ENCODE peak calls at places on chromosome 3, in five cellular contexts. U is coronary artery; J is stimulated activated CD4-positive, alpha-beta T cell treated with anti-CD3 and anti-CD28 coated beads, Interleukin-15, amount 100 ng/mL, for 1 hour; Y is glutamatergic neuron; F is SW 1271. E is an unnamed sample.

GRCh38 chr3:18423401-18424212 is 1.5 kb downstream of the SATB1 start:
- DNase-seq in Y (peak; percentile 63), U (no peak), J (no peak), F (peak; percentile 62), E (peak; percentile 25)

GRCh38 chr3:191958980-191959671 is 498.2 kb downstream of the PYDC2 start:
- DNase-seq in F (no peak), J (no peak), U (no peak), Y (no peak), E (no peak)

GRCh38 chr3:124656531-124656930 is 73.7 kb upstream of the UMPS start:
- DNase-seq in J (no peak), U (no peak), Y (no peak), F (no peak), E (no peak)

GRCh38 chr3:46423588-46423987 is 16.5 kb downstream of the CCRL2 start:
- DNase-seq in Y (no peak), U (no peak), J (no peak), F (no peak), E (no peak)

GRCh38 chr3:105845488-105845887 is 23.3 kb downstream of the CBLB start:
- DNase-seq in U (no peak), Y (no peak), J (no peak), F (no peak), E (no peak)

GRCh38 chr3:160003520-160004128 is 15.0 kb downstream of the IL12A start:
- DNase-seq in F (peak; percentile 51), Y (peak; percentile 67), U (no peak), J (no peak), E (no peak)

GRCh38 chr3:134392336-134392983 is 18.2 kb upstream of the AMOTL2 start:
- DNase-seq in Y (no peak), U (no peak), F (no peak), J (no peak), E (no peak)

GRCh38 chr3:41688595-41689380 is 273.1 kb downstream of the ULK4 start:
- DNase-seq in U (no peak), J (no peak), Y (no peak), F (no peak), E (no peak)

GRCh38 chr3:45639044-45639392 is 44.5 kb downstream of the LIMD1 start:
- DNase-seq in F (no peak), U (peak; percentile 11), Y (no peak), J (no peak), E (no peak)

GRCh38 chr3:138938877-138939562 is 7.9 kb downstream of the FOXL2 start:
- DNase-seq in U (no peak), J (no peak), F (no peak), Y (no peak), E (no peak)

GRCh38 chr3:47016934-47017435 is 37.5 kb downstream of the NBEAL2 start:
- DNase-seq in U (no peak), J (no peak), F (peak; percentile 29), Y (no peak), E (no peak)

GRCh38 chr3:62161306-62161705 is 212.0 kb downstream of the FEZF2 start:
- DNase-seq in Y (no peak), F (no peak), U (no peak), J (no peak), E (no peak)

E was measured in glomerular endothelial cell.